ENCODE peak calls at places on chromosomes 3 and 15, in eight cellular contexts. I is Calu3; Z is midbrain; U is activated T-helper 1 cell treated with Interleukin-2 at 50 U/mL for 16 hours; H is germinal center; T is amygdala; D is activated naive CD4-positive, alpha-beta T cell treated with anti-CD3 and anti-CD28 coated beads, Interleukin-2, amount 50 U/mL, for 16 hours; Q is brain microvascular endothelial cell. C is an unnamed sample.

GRCh38 chr3:36201546-36201945 is 178.8 kb upstream of the STAC start:
- DNase-seq in I (no peak), Z (no peak), U (no peak), H (no peak), T (no peak), D (no peak), Q (no peak), C (no peak)

GRCh38 chr3:111690242-111690641 is 95.1 kb upstream of the ZBED2 start:
- DNase-seq in I (no peak), Z (no peak), U (no peak), H (no peak), T (no peak), D (no peak), Q (peak; percentile 78), C (peak; percentile 71)

GRCh38 chr3:166304509-166305063 is 467.4 kb upstream of the BCHE start:
- DNase-seq in I (no peak), Z (no peak), U (no peak), H (no peak), T (no peak), D (no peak), Q (no peak), C (no peak)

GRCh38 chr3:104385421-104385820 is 981.3 kb upstream of the ALCAM start:
- DNase-seq in I (no peak), Z (peak; percentile 9), U (no peak), H (no peak), T (no peak), D (no peak), Q (no peak), C (no peak)

GRCh38 chr3:175187586-175187985 is 328.5 kb downstream of the NAALADL2 start:
- DNase-seq in I (no peak), Z (no peak), U (no peak), H (no peak), T (no peak), D (no peak), Q (no peak), C (peak; percentile 11)

GRCh38 chr3:127488141-127488672 is 102.3 kb downstream of the TPRA1 start:
- DNase-seq in I (peak; percentile 0), Z (no peak), U (no peak), H (no peak), T (no peak), D (no peak), Q (no peak), C (no peak)

GRCh38 chr3:171257251-171258179 is 202.7 kb downstream of the TNIK start:
- DNase-seq in I (no peak), Z (no peak), U (no peak), H (no peak), T (no peak), D (no peak), Q (peak; percentile 74), C (no peak)

GRCh38 chr3:15796771-15797599 is 794 bp downstream of the ANKRD28 start:
- DNase-seq in I (no peak), Z (peak; percentile 69), U (no peak), H (no peak), T (no peak), D (no peak), Q (peak; percentile 44), C (peak; percentile 58)

GRCh38 chr3:134594236-134594825 is 56.5 kb downstream of the KY start:
- DNase-seq in I (no peak), Z (no peak), U (no peak), H (no peak), T (no peak), D (no peak), Q (no peak), C (no peak)

GRCh38 chr3:115081444-115081843 is 65.6 kb downstream of the ZBTB20 start:
- DNase-seq in I (no peak), Z (no peak), U (no peak), H (no peak), T (no peak), D (no peak), Q (no peak), C (no peak)

GRCh38 chr3:49260711-49261357 is 16.2 kb downstream of the C3orf62 start:
- DNase-seq in I (no peak), Z (no peak), U (no peak), H (no peak), T (no peak), D (no peak), Q (no peak), C (no peak)

GRCh38 chr3:110711130-110711832 is 360.3 kb upstream of the NECTIN3 start:
- DNase-seq in I (no peak), Z (no peak), U (no peak), H (no peak), T (no peak), D (no peak), Q (no peak), C (no peak)

GRCh38 chr3:168416446-168416845 is 320.7 kb upstream of the GOLIM4 start:
- DNase-seq in I (no peak), Z (no peak), U (no peak), H (no peak), T (no peak), D (no peak), Q (no peak), C (no peak)

GRCh38 chr3:119240101-119240581 is 537 bp downstream of the B4GALT4 start:
- DNase-seq in I (peak; percentile 33), Z (peak; percentile 53), U (no peak), H (peak; percentile 11), T (no peak), D (no peak), Q (no peak), C (peak; percentile 15)

GRCh38 chr3:187841552-187841951 is 96.3 kb upstream of the BCL6 start:
- DNase-seq in I (no peak), Z (no peak), U (no peak), H (no peak), T (no peak), D (no peak), Q (no peak), C (peak; percentile 43)

GRCh38 chr3:127629462-127630403 is 748 bp downstream of the PODXL2 start:
- DNase-seq in I (no peak), Z (no peak), U (peak; percentile 5), H (peak; percentile 49), T (peak; percentile 18), D (peak; percentile 58), Q (no peak), C (peak; percentile 31)

GRCh38 chr3:76242886-76243753 is 457.8 kb upstream of the ZNF717 start:
- DNase-seq in I (no peak), Z (no peak), U (no peak), H (no peak), T (no peak), D (no peak), Q (no peak), C (no peak)

GRCh38 chr15:74904190-74904805 is 2.4 kb downstream of the FAM219B start:
- DNase-seq in I (no peak), Z (no peak), U (no peak), H (no peak), T (no peak), D (no peak), Q (no peak), C (no peak)